ENCODE peak calls at places on chromosomes 12 and 14, in four cellular contexts. V is Peyer's patch, B is spleen, A is breast epithelium. C is an unnamed sample. For H3K4me1, the result is how much of the 10 kb centered on the place peaks cover.

GRCh38 chr12:116472193-116472592 is 87.0 kb upstream of the MAP1LC3B2 start:
- DNase-seq in V (no peak), B (no peak), A (no peak), C (no peak)

GRCh38 chr12:77963576-77964178 is 133.0 kb downstream of the NAV3 start:
- DNase-seq in V (no peak), B (no peak), A (no peak), C (no peak)

GRCh38 chr14:38536376-38537038 is 280.6 kb upstream of the CLEC14A start:
- DNase-seq in V (no peak), B (no peak), A (no peak), C (no peak)

GRCh38 chr12:47408171-47408871 is 297.5 kb downstream of the RPAP3 start:
- DNase-seq in V (no peak), B (no peak), A (no peak), C (no peak)

GRCh38 chr12:114257687-114258086 is 148.3 kb downstream of the TBX5 start:
- DNase-seq in V (no peak), B (no peak), A (no peak), C (no peak)

GRCh38 chr14:101889366-101889765 is 75.0 kb upstream of the DYNC1H1 start:
- DNase-seq in V (no peak), B (peak), A (no peak), C (no peak)

GRCh38 chr14:69055125-69055524 is 76.0 kb upstream of the ACTN1 start:
- DNase-seq in V (no peak), B (no peak), A (no peak), C (no peak)

GRCh38 chr14:30118992-30119640 is 191.5 kb upstream of the PRKD1 start:
- DNase-seq in V (no peak), B (no peak), A (no peak), C (no peak)

GRCh38 chr12:119989619-119990381 is 764 bp downstream of the BICDL1 start:
- DNase-seq in V (peak), B (peak), A (peak), C (no peak)

GRCh38 chr12:122878780-122879612 is 16.9 kb downstream of the VPS37B start:
- DNase-seq in V (no peak), B (no peak), A (no peak), C (no peak)

GRCh38 chr12:2783936-2784600 is 10.7 kb upstream of the FKBP4 start:
- DNase-seq in V (peak), B (peak), A (no peak), C (peak)

GRCh38 chr14:82366803-82367202 is 833.1 kb upstream of the SEL1L start:
- DNase-seq in V (no peak), B (no peak), A (no peak), C (no peak)

GRCh38 chr14:103692159-103692558 is 23.1 kb downstream of the XRCC3 start:
- DNase-seq in V (no peak), B (no peak), A (no peak), C (peak)

GRCh38 chr12:4148418-4149056 is 125.0 kb upstream of the CCND2 start:
- DNase-seq in V (peak), B (peak), A (no peak), C (no peak)

GRCh38 chr12:121240484-121241202 is 30.7 kb downstream of the P2RX4 start:
- DNase-seq in V (peak), B (peak), A (peak), C (peak)

GRCh38 chr14:68786491-68787234 is 6.2 kb downstream of the ZFP36L1 start:
- DNase-seq in V (no peak), B (peak), A (peak), C (peak)

GRCh38 chr12:30989754-30990153 is 63.2 kb downstream of the TSPAN11 start:
- DNase-seq in V (no peak), B (no peak), A (no peak), C (no peak)

GRCh38 chr12:66693901-66694513 is 15.1 kb upstream of the GRIP1 start:
- DNase-seq in V (no peak), B (no peak), A (no peak), C (no peak)

GRCh38 chr14:62691613-62692489 is 353.4 kb downstream of the KCNH5 start:
- DNase-seq in V (no peak), B (no peak), A (peak), C (no peak)

GRCh38 chr12:34190054-34190453 is 167.8 kb downstream of the ALG10 start:
- DNase-seq in V (no peak), B (no peak), A (no peak), C (no peak)

GRCh38 chr12:131208425-131208824 is 254.7 kb downstream of the ADGRD1 start:
- DNase-seq in V (peak), B (peak), A (no peak), C (no peak)

GRCh38 chr12:117489671-117490070 is 128.2 kb upstream of the NOS1 start:
- DNase-seq in V (no peak), B (no peak), A (no peak), C (no peak)

GRCh38 chr12:46777587-46777986 is 48.2 kb downstream of the SLC38A4 start:
- DNase-seq in V (no peak), B (no peak), A (no peak), C (no peak)

GRCh38 chr12:88921890-88922532 is 341.7 kb upstream of the KITLG start:
- DNase-seq in V (no peak), B (no peak), A (no peak), C (no peak)

GRCh38 chr14:36521598-36522345 is 1.7 kb upstream of the NKX2-1 start:
- DNase-seq in V (no peak), B (no peak), A (no peak), C (no peak)

GRCh38 chr12:10163084-10163483 is 8.8 kb downstream of the OLR1 start:
- DNase-seq in V (no peak), B (no peak), A (no peak), C (no peak)

GRCh38 chr12:115752913-115753726 is 524.4 kb downstream of the MED13L start:
- DNase-seq in V (no peak), B (no peak), A (peak), C (no peak)

DNA sequence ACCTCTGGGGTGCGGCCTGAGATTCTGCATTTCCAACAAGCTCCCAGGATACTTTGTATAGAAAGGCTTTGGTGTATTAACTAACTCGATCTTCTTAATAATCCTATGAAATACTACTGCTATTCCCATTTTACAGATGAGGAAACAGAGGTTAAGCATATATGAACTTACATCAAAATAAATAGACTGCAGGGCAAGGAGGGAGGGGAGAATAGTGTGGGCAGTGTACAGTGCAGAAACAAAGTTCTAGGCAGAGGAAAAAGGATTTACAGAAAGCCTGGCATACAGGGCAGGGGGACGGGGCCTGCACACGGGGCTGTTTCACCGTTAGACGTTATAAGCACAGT is 19.0 kb downstream of the NINJ2 start:
- DNase-seq in V (no peak), B (no peak), A (no peak), C (peak)
- H3K27ac ChIP-seq in V (peak), B (peak), A (peak), C (peak)

DNA sequence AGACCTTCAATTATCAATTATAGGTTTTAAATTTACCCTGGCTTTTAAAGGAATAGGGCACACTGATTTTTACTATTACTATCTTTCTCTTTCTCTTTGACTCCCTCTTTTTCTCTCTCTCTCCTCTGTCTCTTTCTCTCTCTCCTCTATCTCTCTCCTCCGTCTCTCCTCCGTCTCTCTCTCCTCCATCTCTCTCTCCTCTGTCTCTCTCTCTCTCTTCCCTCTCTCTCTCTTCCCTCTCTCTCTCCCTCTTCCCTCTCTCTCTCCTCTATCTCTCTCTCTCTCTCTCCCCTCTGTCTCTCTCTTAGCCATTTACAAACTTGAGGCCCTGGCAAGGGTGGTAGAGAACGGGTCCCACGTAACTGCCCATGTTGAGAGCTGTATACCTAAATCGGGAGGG is 62.3 kb downstream of the LRIG3 start:
- DNase-seq in V (no peak), B (no peak), A (no peak), C (no peak)
- H3K4me1 ChIP-seq in V (under half), B (under half), A (under half), C (under half)

GRCh38 chr12:65169311-65170244 is at the start of gene LEMD3:
- DNase-seq in V (peak), B (peak), A (peak), C (peak)
- TF ChIP-seq POLR2A in V (peak), B (peak), A (peak), C (no peak)

GRCh38 chr12:11732760-11733159 is 83.3 kb downstream of the ETV6 start:
- DNase-seq in V (no peak), B (no peak), A (no peak), C (no peak)
- H3K27ac ChIP-seq in V (no peak), B (peak), A (peak), C (no peak)

DNA sequence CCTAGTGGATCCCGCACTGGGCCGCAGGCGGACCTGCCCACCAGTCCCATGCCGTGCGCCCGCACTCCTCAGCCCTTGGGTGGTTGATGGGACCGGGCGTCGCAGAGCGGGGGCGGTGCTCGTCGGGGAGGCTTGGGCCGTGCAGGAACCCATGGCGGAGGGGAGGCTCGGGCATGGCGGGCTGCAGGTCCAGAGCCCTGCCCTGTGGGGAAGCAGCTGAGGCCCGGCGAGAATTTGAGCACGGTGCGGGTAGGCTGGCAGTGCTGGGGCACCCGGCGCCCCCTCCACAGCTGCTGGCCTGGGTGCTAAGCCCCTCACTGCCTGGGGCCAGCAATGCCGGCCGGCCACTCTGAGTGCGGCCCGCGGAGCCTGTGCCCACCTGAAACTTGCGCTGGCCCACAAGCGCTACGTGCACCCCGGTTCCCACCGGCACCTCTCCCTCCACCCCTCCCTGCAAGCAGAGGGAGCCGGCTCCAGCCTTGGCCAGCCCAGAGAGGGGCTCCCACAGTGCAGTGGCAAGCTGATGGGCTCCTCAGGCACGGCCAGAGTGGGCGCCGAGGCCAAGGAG is 100.8 kb downstream of the PLEKHA5 start:
- DNase-seq in V (no peak), B (peak), A (no peak), C (no peak)
- H3K4me1 ChIP-seq in V (under half), B (under half), A (under half), C (under half)